ENCODE peak calls at places on chromosomes 13 and 19, in seven cellular contexts. B is tibial artery, O is transverse colon, D is stomach, Q is endodermal cell, U is fibroblast of lung, E is AG04450. N is an unnamed sample.

GRCh38 chr13:20149762-20150161 is 11.1 kb downstream of the GJA3 start:
- DNase-seq in B (no peak), O (no peak), D (no peak), Q (peak), U (no peak), E (no peak), N (no peak)

GRCh38 chr19:55014714-55015113 is 23.4 kb downstream of the GP6 start:
- DNase-seq in B (no peak), O (no peak), D (no peak), Q (no peak), U (no peak), E (no peak), N (no peak)

GRCh38 chr13:75052616-75053015 is 429.4 kb downstream of the TBC1D4 start:
- DNase-seq in B (no peak), O (no peak), D (no peak), Q (no peak), U (no peak), E (no peak), N (no peak)

GRCh38 chr13:43805071-43805468 is 18.3 kb upstream of the ENOX1 start:
- DNase-seq in B (no peak), O (no peak), D (no peak), Q (peak), U (peak), E (peak), N (no peak)

GRCh38 chr13:36509369-36509768 is 77.1 kb downstream of the CCNA1 start:
- DNase-seq in B (no peak), O (no peak), D (no peak), Q (peak), U (no peak), E (no peak), N (no peak)

GRCh38 chr13:31200636-31200970 is 828 bp downstream of the B3GLCT start:
- DNase-seq in B (peak), O (peak), D (peak), Q (peak), U (peak), E (no peak), N (peak)

GRCh38 chr19:35261356-35262100 is 7.2 kb upstream of the USF2 start:
- DNase-seq in B (no peak), O (no peak), D (peak), Q (peak), U (no peak), E (no peak), N (peak)

GRCh38 chr13:32647926-32648325 is 61.7 kb downstream of the PDS5B start:
- DNase-seq in B (no peak), O (no peak), D (no peak), Q (peak), U (no peak), E (no peak), N (no peak)

GRCh38 chr13:84651288-84651687 is 769.0 kb upstream of the SLITRK1 start:
- DNase-seq in B (no peak), O (no peak), D (no peak), Q (no peak), U (peak), E (peak), N (no peak)

GRCh38 chr19:679418-680286 is 3.5 kb downstream of the FSTL3 start:
- DNase-seq in B (peak), O (peak), D (peak), Q (peak), U (peak), E (peak), N (peak)

GRCh38 chr13:29520671-29521070 is 74.8 kb downstream of the SLC7A1 start:
- DNase-seq in B (no peak), O (no peak), D (no peak), Q (no peak), U (peak), E (peak), N (peak)

GRCh38 chr13:20579193-20579592 is 12.2 kb downstream of the IFT88 start:
- DNase-seq in B (no peak), O (no peak), D (no peak), Q (no peak), U (no peak), E (no peak), N (no peak)

GRCh38 chr19:29622191-29623070 is 16.3 kb downstream of the POP4 start:
- DNase-seq in B (no peak), O (peak), D (no peak), Q (peak), U (no peak), E (no peak), N (no peak)

GRCh38 chr19:30338878-30339623 is 33.1 kb upstream of the ZNF536 start:
- DNase-seq in B (no peak), O (no peak), D (peak), Q (peak), U (no peak), E (no peak), N (no peak)

GRCh38 chr19:11555246-11555645 is 3.8 kb downstream of the ELOF1 start:
- DNase-seq in B (no peak), O (no peak), D (no peak), Q (no peak), U (no peak), E (no peak), N (no peak)

GRCh38 chr19:32405431-32406160 is at the start of gene DPY19L3:
- DNase-seq in B (peak), O (peak), D (peak), Q (peak), U (peak), E (peak), N (peak)

GRCh38 chr19:32868206-32868950 is 1.2 kb downstream of the SLC7A9 start:
- DNase-seq in B (no peak), O (no peak), D (peak), Q (no peak), U (no peak), E (no peak), N (no peak)

GRCh38 chr13:112711528-112712265 is 21.9 kb downstream of the ATP11A start:
- DNase-seq in B (peak), O (peak), D (peak), Q (peak), U (peak), E (peak), N (peak)

GRCh38 chr19:23718802-23719201 is 31.8 kb upstream of the ZNF675 start:
- DNase-seq in B (no peak), O (no peak), D (no peak), Q (peak), U (no peak), E (no peak), N (no peak)

GRCh38 chr19:5243878-5244277 is 96.7 kb downstream of the PTPRS start:
- DNase-seq in B (no peak), O (no peak), D (no peak), Q (no peak), U (no peak), E (no peak), N (no peak)

GRCh38 chr19:27777726-27778125 is 1435.2 kb downstream of the UQCRFS1 start:
- DNase-seq in B (no peak), O (no peak), D (no peak), Q (peak), U (no peak), E (no peak), N (no peak)

GRCh38 chr19:19751846-19752245 is 18.9 kb upstream of the ZNF14 start:
- DNase-seq in B (no peak), O (no peak), D (no peak), Q (no peak), U (no peak), E (no peak), N (no peak)

GRCh38 chr19:18499055-18499775 is 22.7 kb downstream of the ELL start:
- DNase-seq in B (no peak), O (no peak), D (no peak), Q (no peak), U (no peak), E (no peak), N (no peak)

GRCh38 chr13:40667622-40667978 is 1.2 kb upstream of the FOXO1 start:
- DNase-seq in B (peak), O (peak), D (no peak), Q (peak), U (no peak), E (no peak), N (no peak)

DNA sequence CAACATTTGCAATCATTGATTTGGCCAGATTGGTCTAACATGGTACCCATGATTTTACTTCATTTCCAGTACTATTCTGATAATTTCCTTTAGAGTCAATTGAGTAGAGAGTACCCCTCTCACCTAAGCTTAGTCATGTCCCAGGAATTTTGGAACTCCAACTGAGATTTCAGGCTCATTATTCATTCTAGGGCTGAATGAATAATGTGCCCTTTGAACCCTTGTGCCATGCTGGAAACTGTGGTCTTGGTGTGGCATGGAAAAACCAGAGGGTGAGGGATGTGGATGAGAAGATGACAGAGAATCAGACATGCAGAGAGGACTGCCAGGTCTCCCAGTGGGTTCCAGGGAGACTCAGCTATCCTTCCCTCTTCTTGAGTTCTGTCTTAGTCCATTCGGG is 30.2 kb downstream of the ITM2B start:
- DNase-seq in B (no peak), O (no peak), D (no peak), Q (no peak), U (peak), E (no peak), N (no peak)
- H3K4me3 ChIP-seq in B (no peak), O (no peak), D (no peak), Q (no peak), U (no peak), E (no peak), N (no peak)

GRCh38 chr13:51584731-51585191 is 499 bp downstream of the WDFY2 start:
- DNase-seq in B (peak), O (peak), D (peak), Q (no peak), U (peak), E (no peak), N (peak)

GRCh38 chr13:51581148-51581820 is 3.0 kb upstream of the WDFY2 start:
- DNase-seq in B (no peak), O (no peak), D (no peak), Q (no peak), U (no peak), E (no peak), N (no peak)

GRCh38 chr13:51583875-51584730 is at the start of gene WDFY2:
- DNase-seq in B (peak), O (peak), D (peak), Q (peak), U (peak), E (peak), N (peak)

GRCh38 chr13:51585234-51585672 is 991 bp downstream of the WDFY2 start:
- DNase-seq in B (no peak), O (no peak), D (no peak), Q (no peak), U (peak), E (no peak), N (no peak)

GRCh38 chr13:51583469-51583874 is 790 bp upstream of the WDFY2 start:
- DNase-seq in B (no peak), O (no peak), D (no peak), Q (no peak), U (no peak), E (no peak), N (no peak)
- H3K27ac ChIP-seq in B (peak), O (peak), D (peak), Q (peak), U (peak), E (peak), N (peak)

GRCh38 chr13:102374726-102375125 is 27.1 kb downstream of the FGF14 start:
- DNase-seq in B (no peak), O (no peak), D (no peak), Q (no peak), U (no peak), E (no peak), N (no peak)

GRCh38 chr13:102373221-102373620 is 28.6 kb downstream of the FGF14 start:
- DNase-seq in B (no peak), O (no peak), D (no peak), Q (no peak), U (no peak), E (no peak), N (no peak)

GRCh38 chr13:102374233-102374632 is 27.6 kb downstream of the FGF14 start:
- DNase-seq in B (no peak), O (no peak), D (no peak), Q (no peak), U (no peak), E (no peak), N (no peak)

GRCh38 chr13:102367836-102368235 is 34.0 kb downstream of the FGF14 start:
- DNase-seq in B (no peak), O (no peak), D (no peak), Q (no peak), U (no peak), E (no peak), N (no peak)

GRCh38 chr13:102369303-102369702 is 32.5 kb downstream of the FGF14 start:
- DNase-seq in B (no peak), O (no peak), D (no peak), Q (no peak), U (no peak), E (no peak), N (no peak)
- H3K4me3 ChIP-seq in B (no peak), O (no peak), D (no peak), Q (no peak), U (no peak), E (no peak), N (no peak)

DNA sequence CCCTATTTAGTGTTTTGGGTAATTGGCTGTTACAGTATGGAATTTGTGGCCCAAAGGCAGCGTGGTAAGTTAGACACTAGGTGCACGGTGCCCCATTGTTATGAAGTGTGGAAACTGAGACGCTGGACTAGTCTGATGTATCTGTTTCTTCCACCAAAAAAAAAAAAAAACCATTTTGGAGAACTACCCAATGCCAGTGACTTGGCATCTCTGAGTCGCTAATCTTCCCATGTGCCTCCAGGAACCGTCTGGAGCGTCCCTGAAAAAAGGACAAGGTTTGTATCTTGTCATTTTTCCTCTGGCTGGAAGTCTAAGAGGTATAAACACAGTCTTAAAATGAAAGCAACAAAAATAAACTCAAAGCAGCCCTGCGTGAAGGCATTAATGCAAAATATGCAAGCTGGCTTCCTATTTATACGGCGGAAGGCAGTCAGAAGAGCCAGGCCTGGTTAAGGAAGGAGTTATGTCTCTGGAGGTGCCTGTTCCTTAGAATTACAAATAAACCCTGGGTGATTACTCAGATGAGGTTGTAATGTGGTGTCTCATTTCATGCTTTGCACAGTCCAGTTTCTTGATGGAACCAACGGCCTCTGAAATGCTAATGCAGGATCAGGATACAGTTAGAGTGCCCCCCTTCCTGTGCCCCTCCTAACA is 20.2 kb downstream of the ACTN4 start:
- DNase-seq in B (no peak), O (no peak), D (no peak), Q (no peak), U (peak), E (no peak), N (peak)
- H3K27ac ChIP-seq in B (peak), O (peak), D (peak), Q (peak), U (peak), E (peak), N (peak)

DNA sequence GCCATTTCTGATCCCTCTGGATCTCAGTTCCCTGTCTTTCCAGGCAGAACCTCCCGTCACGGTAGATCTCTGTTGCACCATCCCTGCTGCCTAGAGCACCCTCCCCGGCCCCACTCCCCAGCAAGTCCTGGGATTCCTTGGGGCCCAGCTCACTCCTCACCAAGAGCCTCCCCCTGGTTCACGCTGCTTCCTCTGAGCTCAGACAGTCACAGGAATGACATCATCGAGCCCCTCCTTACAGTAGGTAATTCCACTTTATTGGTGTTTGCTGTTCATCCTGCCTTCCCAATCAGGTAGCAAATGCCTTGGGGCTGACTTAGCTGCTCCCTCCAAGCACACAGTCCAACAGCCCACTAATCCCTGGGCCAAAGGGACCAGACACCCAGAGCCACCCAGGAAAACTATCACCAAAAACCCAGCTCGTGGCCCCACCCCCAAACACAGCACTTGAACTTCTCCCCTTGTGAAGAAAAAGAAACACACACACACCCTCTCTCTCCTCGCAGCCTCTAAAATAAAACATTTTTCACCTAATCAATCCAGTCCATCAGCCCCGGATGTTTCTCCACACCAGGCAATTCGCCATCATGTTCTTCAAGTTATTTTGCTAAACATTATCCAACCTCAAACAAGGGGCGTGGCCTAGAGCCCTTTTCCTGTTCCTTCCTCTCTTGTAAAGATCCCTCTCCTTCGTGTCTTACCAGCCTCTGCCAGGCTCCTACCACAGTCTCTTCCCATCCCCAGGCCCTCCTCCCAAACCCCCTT is 2.5 kb downstream of the NAPA start:
- DNase-seq in B (peak), O (peak), D (peak), Q (peak), U (peak), E (no peak), N (no peak)
- H3K4me3 ChIP-seq in B (peak), O (peak), D (peak), Q (no peak), U (peak), E (peak), N (no peak)